ENCODE peak calls at places on chromosomes 5 and 9, in five cellular contexts. K is memory B cell, L is fibroblast of the conjunctiva, B is NCI-H446 treated with DMSO at 0.1 percent for 48 hours, V is esophagus squamous epithelium. G is an unnamed sample.

GRCh38 chr5:61132559-61132958 is 29.7 kb downstream of the SMIM15 start:
- DNase-seq in K (no peak), L (peak; percentile 22), B (no peak), V (no peak), G (no peak)

GRCh38 chr5:59062986-59063683 is 480.3 kb downstream of the RAB3C start:
- DNase-seq in K (no peak), L (no peak), B (peak; percentile 90), V (no peak), G (no peak)

GRCh38 chr9:133282454-133283238 is 7.6 kb upstream of the ABO start:
- DNase-seq in K (no peak), L (no peak), B (no peak), V (no peak), G (no peak)

GRCh38 chr9:126985870-126986498 is 71.4 kb downstream of the RALGPS1 start:
- DNase-seq in K (peak; percentile 58), L (no peak), B (no peak), V (no peak), G (no peak)

GRCh38 chr5:153445875-153446567 is 44.4 kb upstream of the GRIA1 start:
- DNase-seq in K (no peak), L (no peak), B (no peak), V (no peak), G (peak; percentile 5)

GRCh38 chr9:28056466-28056865 is 483.2 kb upstream of the C9orf72 start:
- DNase-seq in K (no peak), L (no peak), B (no peak), V (no peak), G (no peak)

GRCh38 chr5:173800340-173800739 is 87.8 kb upstream of the CPEB4 start:
- DNase-seq in K (no peak), L (no peak), B (no peak), V (no peak), G (no peak)

GRCh38 chr9:4793412-4794005 is 765 bp downstream of the RCL1 start:
- DNase-seq in K (no peak), L (no peak), B (no peak), V (no peak), G (no peak)

GRCh38 chr5:140608730-140609520 is 24.1 kb downstream of the CD14 start:
- DNase-seq in K (no peak), L (no peak), B (no peak), V (no peak), G (no peak)

GRCh38 chr5:13322769-13323168 is 621.7 kb downstream of the DNAH5 start:
- DNase-seq in K (no peak), L (no peak), B (no peak), V (no peak), G (no peak)

GRCh38 chr9:92538541-92538940 is 2.8 kb upstream of the ECM2 start:
- DNase-seq in K (no peak), L (no peak), B (no peak), V (no peak), G (no peak)

GRCh38 chr5:87650284-87650683 is 237.6 kb upstream of the CCNH start:
- DNase-seq in K (no peak), L (no peak), B (peak; percentile 64), V (no peak), G (no peak)

GRCh38 chr5:176629853-176630680 is at the start of the genes EIF4E1B and SNCB:
- DNase-seq in K (peak; percentile 71), L (no peak), B (no peak), V (no peak), G (no peak)

GRCh38 chr9:121299467-121300282 is 31.7 kb downstream of the GSN start:
- DNase-seq in K (peak; percentile 51), L (no peak), B (no peak), V (no peak), G (no peak)

GRCh38 chr9:86829496-86830046 is 117.7 kb downstream of the GAS1 start:
- DNase-seq in K (no peak), L (no peak), B (no peak), V (no peak), G (no peak)

GRCh38 chr5:64532657-64533056 is 26.8 kb downstream of the RGS7BP start:
- DNase-seq in K (no peak), L (no peak), B (no peak), V (no peak), G (no peak)

GRCh38 chr5:94544031-94544650 is 74.3 kb downstream of the KIAA0825 start:
- DNase-seq in K (no peak), L (no peak), B (no peak), V (no peak), G (no peak)

GRCh38 chr9:17635115-17635890 is 56.4 kb downstream of the SH3GL2 start:
- DNase-seq in K (no peak), L (no peak), B (no peak), V (no peak), G (no peak)

GRCh38 chr5:93249651-93250289 is 331.2 kb downstream of the NR2F1-AS1 start:
- DNase-seq in K (no peak), L (no peak), B (no peak), V (no peak), G (no peak)

GRCh38 chr5:126056851-126057622 is 366.2 kb upstream of the GRAMD2B start:
- DNase-seq in K (no peak), L (no peak), B (no peak), V (no peak), G (no peak)

GRCh38 chr9:29966247-29966646 is 2393.0 kb upstream of the C9orf72 start:
- DNase-seq in K (no peak), L (no peak), B (no peak), V (no peak), G (no peak)

GRCh38 chr5:91296691-91297143 is 86.4 kb downstream of the ARRDC3 start:
- DNase-seq in K (no peak), L (peak; percentile 29), B (no peak), V (no peak), G (peak; percentile 67)